ENCODE peak calls at places on chromosomes 11 and 22, in seven cellular contexts. B is K562, N is H1, O is HCT116, X is GM12878, I is SK-N-SH, P is HepG2. F is an unnamed sample.

GRCh38 chr11:68867067-68867466 is 25.4 kb upstream of the CPT1A start:
- DNase-seq in B (no peak), N (no peak), O (no peak), X (no peak), I (no peak), P (no peak), F (no peak)

GRCh38 chr11:2990617-2991476 is 1.3 kb downstream of the NAP1L4 start:
- DNase-seq in B (no peak), N (no peak), O (no peak), X (no peak), I (no peak), P (peak; percentile 77), F (no peak)

GRCh38 chr11:32032478-32032877 is 58.4 kb upstream of the RCN1 start:
- DNase-seq in B (no peak), N (no peak), O (no peak), X (peak; percentile 41), I (no peak), P (no peak), F (no peak)

GRCh38 chr11:43904737-43905515 is 24.3 kb downstream of the ALKBH3 start:
- DNase-seq in B (no peak), N (no peak), O (no peak), X (no peak), I (no peak), P (no peak), F (no peak)

GRCh38 chr22:49306632-49306975 is 521.1 kb downstream of the BRD1 start:
- DNase-seq in B (no peak), N (peak; percentile 32), O (no peak), X (no peak), I (no peak), P (no peak), F (no peak)

GRCh38 chr11:23688835-23689234 is 808.0 kb upstream of the LUZP2 start:
- DNase-seq in B (no peak), N (no peak), O (no peak), X (no peak), I (no peak), P (no peak), F (no peak)

GRCh38 chr11:124900464-124900863 is 2.8 kb upstream of the ROBO4 start:
- DNase-seq in B (no peak), N (peak; percentile 43), O (peak; percentile 23), X (no peak), I (peak; percentile 5), P (peak; percentile 25), F (no peak)

GRCh38 chr11:76577199-76577920 is 93.2 kb downstream of the LRRC32 start:
- DNase-seq in B (no peak), N (no peak), O (no peak), X (no peak), I (peak; percentile 88), P (no peak), F (no peak)

GRCh38 chr11:1559103-1559951 is 12.7 kb downstream of the DUSP8 start:
- DNase-seq in B (no peak), N (peak; percentile 80), O (no peak), X (no peak), I (peak; percentile 52), P (no peak), F (peak; percentile 91)

GRCh38 chr11:85863855-85864254 is 8.7 kb downstream of the CCDC83 start:
- DNase-seq in B (no peak), N (no peak), O (no peak), X (no peak), I (no peak), P (no peak), F (no peak)

GRCh38 chr11:102109896-102110760 is at the start of gene YAP1:
- DNase-seq in B (peak; percentile 53), N (peak; percentile 91), O (peak; percentile 77), X (no peak), I (peak; percentile 72), P (peak; percentile 83), F (peak; percentile 79)

GRCh38 chr11:133908827-133909226 is 47.9 kb downstream of the IGSF9B start:
- DNase-seq in B (no peak), N (no peak), O (no peak), X (no peak), I (no peak), P (no peak), F (no peak)

GRCh38 chr11:133907216-133907615 is 49.6 kb downstream of the IGSF9B start:
- DNase-seq in B (no peak), N (no peak), O (no peak), X (no peak), I (no peak), P (no peak), F (no peak)

GRCh38 chr11:133907841-133908241 is 48.9 kb downstream of the IGSF9B start:
- DNase-seq in B (no peak), N (no peak), O (no peak), X (no peak), I (no peak), P (no peak), F (no peak)

GRCh38 chr11:133911169-133911568 is 45.6 kb downstream of the IGSF9B start:
- DNase-seq in B (peak; percentile 37), N (no peak), O (no peak), X (no peak), I (peak; percentile 61), P (no peak), F (peak; percentile 50)

DNA sequence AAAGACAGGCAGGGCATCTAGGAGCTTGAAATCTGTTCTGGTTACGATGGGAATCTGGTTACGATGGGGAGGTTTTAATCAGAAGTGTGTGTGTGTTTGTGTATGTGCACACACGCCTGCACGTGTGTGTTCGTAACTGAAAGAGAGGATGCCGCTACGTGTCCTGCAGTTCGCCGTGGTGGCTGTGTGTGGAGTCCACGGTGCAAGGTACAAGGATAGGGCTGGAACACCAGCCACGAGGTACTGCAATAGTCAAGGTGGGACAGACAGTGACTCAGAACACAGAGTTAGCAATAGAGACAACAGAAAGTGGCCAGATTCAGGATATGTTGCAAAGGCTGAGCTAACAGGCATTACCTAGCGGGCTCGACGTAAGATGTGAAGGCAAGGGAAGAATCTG is 46.7 kb downstream of the IGSF9B start:
- DNase-seq in B (no peak), N (no peak), O (no peak), X (no peak), I (no peak), P (no peak), F (no peak)
- TF ChIP-seq JUND in B (no peak), N (no peak), O (no peak), X (no peak), I (no peak), P (no peak), F (no peak)

GRCh38 chr11:110373061-110373702 is 56.6 kb upstream of the FDX1 start:
- DNase-seq in B (no peak), N (no peak), O (no peak), X (peak; percentile 92), I (no peak), P (no peak), F (no peak)
- TF ChIP-seq JUND in B (no peak), N (no peak), O (no peak), X (no peak), I (no peak), P (no peak), F (no peak)

GRCh38 chr11:114551060-114551459 is 8.6 kb downstream of the NXPE1 start:
- DNase-seq in B (no peak), N (no peak), O (no peak), X (no peak), I (no peak), P (no peak), F (no peak)

GRCh38 chr11:114556135-114556534 is 3.5 kb downstream of the NXPE1 start:
- DNase-seq in B (no peak), N (no peak), O (no peak), X (no peak), I (no peak), P (no peak), F (no peak)

GRCh38 chr11:114553642-114554041 is 6.0 kb downstream of the NXPE1 start:
- DNase-seq in B (no peak), N (no peak), O (no peak), X (no peak), I (no peak), P (no peak), F (no peak)
- TF ChIP-seq JUND in B (no peak), N (no peak), O (no peak), X (no peak), I (no peak), P (no peak), F (no peak)

GRCh38 chr22:44181033-44181911 is 547 bp downstream of the PARVG start:
- DNase-seq in B (no peak), N (no peak), O (no peak), X (no peak), I (no peak), P (no peak), F (no peak)

GRCh38 chr22:44179196-44179988 is 1.3 kb upstream of the PARVG start:
- DNase-seq in B (no peak), N (no peak), O (no peak), X (no peak), I (no peak), P (no peak), F (no peak)

GRCh38 chr22:44181912-44182590 is 1.3 kb downstream of the PARVG start:
- DNase-seq in B (peak; percentile 11), N (no peak), O (no peak), X (no peak), I (no peak), P (no peak), F (no peak)

GRCh38 chr22:44179989-44180705 is 578 bp upstream of the PARVG start:
- DNase-seq in B (no peak), N (no peak), O (no peak), X (no peak), I (no peak), P (no peak), F (no peak)

DNA sequence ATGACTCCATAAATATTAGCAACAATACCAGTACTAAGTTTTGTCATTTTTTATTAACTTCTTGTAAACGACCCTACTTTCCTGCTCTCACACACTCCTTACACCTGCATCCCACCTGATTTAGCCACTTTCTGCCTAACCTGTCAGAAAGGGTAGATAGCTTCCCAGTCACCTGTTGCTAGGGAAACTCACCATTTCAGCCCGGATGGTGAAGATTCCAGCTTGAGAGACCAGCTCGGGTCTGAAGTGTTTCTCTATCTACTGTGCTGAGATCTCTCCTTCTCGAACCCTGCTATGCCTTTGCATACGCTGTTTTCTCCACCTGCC is at the start of gene PARVG:
- DNase-seq in B (no peak), N (no peak), O (no peak), X (peak; percentile 57), I (no peak), P (no peak), F (peak; percentile 27)
- TF ChIP-seq JUND in B (no peak), N (no peak), O (no peak), X (no peak), I (no peak), P (no peak), F (no peak)